ENCODE peak calls at places on chromosomes 11 and 22, in eight cellular contexts. L is upper lobe of right lung; Y is CD4-positive, alpha-beta memory T cell; A is PC-3; U is fibroblast of lung; I is right cardiac atrium; T is neuronal stem cell; O is psoas muscle. P is an unnamed sample. For H3K9me3 and H3K4me1, the result is how much of the 10 kb centered on the place peaks cover.

GRCh38 chr11:3221408-3222002 is 2.9 kb upstream of the MRGPRG start:
- DNase-seq in L (no peak), Y (no peak), A (no peak), U (no peak), I (peak), T (no peak), O (no peak), P (no peak)

GRCh38 chr22:20436309-20437252 is 1.0 kb downstream of the SCARF2 start:
- DNase-seq in L (peak), Y (peak), A (no peak), U (peak), I (peak), T (peak), O (no peak), P (no peak)

GRCh38 chr22:19641254-19641982 is 72.9 kb upstream of the SEPTIN5 start:
- DNase-seq in L (no peak), Y (no peak), A (peak), U (no peak), I (no peak), T (peak), O (no peak), P (no peak)

GRCh38 chr22:46547883-46548244 is 10.4 kb upstream of the CELSR1 start:
- DNase-seq in L (no peak), Y (no peak), A (peak), U (peak), I (peak), T (no peak), O (peak), P (no peak)

GRCh38 chr11:113314389-113315301 is at the start of gene TTC12:
- DNase-seq in L (peak), Y (peak), A (peak), U (peak), I (peak), T (peak), O (peak), P (peak)

GRCh38 chr11:12086271-12087074 is 23.9 kb upstream of the MICAL2 start:
- DNase-seq in L (peak), Y (no peak), A (peak), U (peak), I (peak), T (no peak), O (peak), P (peak)

GRCh38 chr22:36191106-36191836 is 10.3 kb downstream of the APOL4 start:
- DNase-seq in L (no peak), Y (no peak), A (no peak), U (peak), I (peak), T (no peak), O (peak), P (no peak)

GRCh38 chr11:129460714-129461113 is 85.1 kb downstream of the BARX2 start:
- DNase-seq in L (no peak), Y (no peak), A (no peak), U (no peak), I (no peak), T (no peak), O (no peak), P (no peak)

GRCh38 chr11:15938983-15939382 is 417.4 kb downstream of the SOX6 start:
- DNase-seq in L (no peak), Y (no peak), A (no peak), U (no peak), I (no peak), T (no peak), O (no peak), P (no peak)

GRCh38 chr22:47009304-47010101 is 247.1 kb downstream of the TBC1D22A start:
- DNase-seq in L (peak), Y (no peak), A (no peak), U (no peak), I (no peak), T (no peak), O (no peak), P (no peak)

GRCh38 chr11:85946221-85946620 is 91.0 kb downstream of the CCDC83 start:
- DNase-seq in L (no peak), Y (no peak), A (peak), U (no peak), I (no peak), T (no peak), O (no peak), P (no peak)

GRCh38 chr22:27416553-27417427 is 384.8 kb downstream of the MN1 start:
- DNase-seq in L (no peak), Y (no peak), A (peak), U (peak), I (no peak), T (no peak), O (no peak), P (no peak)

GRCh38 chr11:67320011-67320410 is 16.7 kb downstream of the SSH3 start:
- DNase-seq in L (no peak), Y (no peak), A (peak), U (no peak), I (no peak), T (no peak), O (no peak), P (no peak)

GRCh38 chr11:22668005-22668796 is 1.8 kb downstream of the GAS2 start:
- DNase-seq in L (no peak), Y (no peak), A (no peak), U (no peak), I (no peak), T (no peak), O (no peak), P (no peak)

GRCh38 chr11:15580775-15581095 is 466.0 kb downstream of the INSC start:
- DNase-seq in L (no peak), Y (no peak), A (no peak), U (no peak), I (no peak), T (no peak), O (no peak), P (no peak)

GRCh38 chr11:73647459-73648100 is 1.2 kb downstream of the PLEKHB1 start:
- DNase-seq in L (peak), Y (peak), A (peak), U (peak), I (peak), T (peak), O (peak), P (peak)

GRCh38 chr11:73645570-73645969 is 811 bp upstream of the PLEKHB1 start:
- DNase-seq in L (no peak), Y (no peak), A (no peak), U (no peak), I (no peak), T (no peak), O (no peak), P (no peak)

GRCh38 chr11:73648629-73649046 is 2.3 kb downstream of the PLEKHB1 start:
- DNase-seq in L (no peak), Y (no peak), A (no peak), U (no peak), I (no peak), T (no peak), O (no peak), P (no peak)

GRCh38 chr11:73649206-73649605 is 2.8 kb downstream of the PLEKHB1 start:
- DNase-seq in L (no peak), Y (no peak), A (no peak), U (no peak), I (no peak), T (no peak), O (no peak), P (no peak)

GRCh38 chr11:73645972-73646631 is at the start of gene PLEKHB1:
- DNase-seq in L (no peak), Y (no peak), A (no peak), U (no peak), I (peak), T (peak), O (no peak), P (no peak)
- H3K27ac ChIP-seq in L (no peak), Y (peak), A (no peak), U (no peak), I (no peak), T (peak), O (no peak), P (no peak)

GRCh38 chr11:58856806-58857205 is 12.3 kb upstream of the GLYATL2 start:
- DNase-seq in L (no peak), Y (no peak), A (no peak), U (no peak), I (no peak), T (no peak), O (no peak), P (no peak)

GRCh38 chr11:58864335-58864734 is 19.8 kb upstream of the GLYATL2 start:
- DNase-seq in L (no peak), Y (no peak), A (no peak), U (no peak), I (no peak), T (no peak), O (no peak), P (no peak)

GRCh38 chr11:58866788-58867187 is 22.3 kb upstream of the GLYATL2 start:
- DNase-seq in L (no peak), Y (no peak), A (no peak), U (no peak), I (no peak), T (no peak), O (no peak), P (no peak)

GRCh38 chr11:58863697-58864096 is 19.2 kb upstream of the GLYATL2 start:
- DNase-seq in L (no peak), Y (no peak), A (no peak), U (no peak), I (no peak), T (no peak), O (no peak), P (no peak)

DNA sequence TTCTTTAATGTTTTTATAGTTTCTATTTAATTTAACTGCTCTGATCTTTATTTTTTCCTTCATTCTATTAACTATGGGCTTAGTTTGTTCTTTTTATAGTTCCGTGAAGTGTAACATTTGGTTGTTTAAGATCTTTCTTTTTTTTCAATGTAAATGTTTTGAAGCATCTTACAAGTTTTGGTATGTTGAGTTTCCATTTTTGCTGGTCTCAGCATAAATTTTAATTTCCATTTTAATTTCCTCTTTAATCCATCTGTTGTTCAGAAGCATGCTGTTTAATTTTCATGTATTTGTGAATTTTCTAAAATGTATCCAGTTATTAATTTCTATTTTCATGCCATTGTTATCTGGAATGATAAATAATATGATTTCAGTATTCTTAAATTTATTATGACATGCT is 17.0 kb upstream of the GLYATL2 start:
- DNase-seq in L (no peak), Y (no peak), A (no peak), U (no peak), I (no peak), T (no peak), O (no peak), P (no peak)
- H3K9me3 ChIP-seq in L (under half), Y (under half), A (under half), U (under half), I (under half), T (under half), O (under half), P (under half)

DNA sequence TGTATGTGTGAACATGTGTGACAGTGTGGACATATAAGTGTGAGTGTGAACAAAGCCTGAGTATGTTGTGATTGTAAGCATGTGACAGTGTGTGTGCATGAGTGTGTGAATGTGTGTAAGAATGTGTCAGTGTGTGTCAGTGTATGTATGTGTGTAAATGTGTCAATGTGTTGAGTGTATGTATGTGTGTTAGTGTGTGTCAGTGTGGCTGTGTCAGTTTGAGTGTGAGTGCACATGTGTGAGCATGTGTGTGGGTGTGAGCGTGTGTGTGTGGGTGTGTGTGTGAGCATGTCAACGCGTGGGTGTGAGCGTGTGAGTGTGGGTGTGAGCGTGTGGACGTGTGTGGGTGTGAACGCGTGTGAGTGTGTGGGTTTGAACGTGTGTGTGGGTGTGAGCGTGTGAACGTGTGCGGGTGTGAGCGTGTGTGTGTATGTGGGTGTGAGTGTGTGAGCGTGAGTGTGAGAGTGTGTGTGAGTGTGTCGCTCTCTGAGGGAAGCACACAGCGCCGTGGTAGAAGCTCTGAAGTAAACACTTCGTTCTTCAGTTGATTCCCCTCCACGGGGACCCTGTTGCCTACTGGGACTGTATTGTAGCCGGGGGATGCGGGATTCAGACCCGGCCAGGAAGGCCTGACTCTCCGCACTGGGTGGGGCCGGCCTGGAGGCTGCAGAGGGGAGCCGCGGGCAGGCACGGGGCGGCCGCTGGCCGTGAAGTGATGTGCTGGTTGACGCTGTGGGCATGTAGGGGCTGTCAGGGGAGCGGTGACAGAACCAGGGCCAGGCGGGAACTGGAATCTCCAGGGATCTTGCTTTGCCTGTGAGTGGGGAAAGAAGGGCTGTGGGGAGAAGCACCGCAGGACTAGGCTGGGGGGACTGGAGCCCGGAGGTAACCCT is 21.1 kb downstream of the RPS6KA4 start:
- DNase-seq in L (no peak), Y (no peak), A (no peak), U (no peak), I (no peak), T (no peak), O (no peak), P (no peak)
- H3K4me1 ChIP-seq in L (under half), Y (under half), A (under half), U (under half), I (under half), T (under half), O (under half), P (under half)

DNA sequence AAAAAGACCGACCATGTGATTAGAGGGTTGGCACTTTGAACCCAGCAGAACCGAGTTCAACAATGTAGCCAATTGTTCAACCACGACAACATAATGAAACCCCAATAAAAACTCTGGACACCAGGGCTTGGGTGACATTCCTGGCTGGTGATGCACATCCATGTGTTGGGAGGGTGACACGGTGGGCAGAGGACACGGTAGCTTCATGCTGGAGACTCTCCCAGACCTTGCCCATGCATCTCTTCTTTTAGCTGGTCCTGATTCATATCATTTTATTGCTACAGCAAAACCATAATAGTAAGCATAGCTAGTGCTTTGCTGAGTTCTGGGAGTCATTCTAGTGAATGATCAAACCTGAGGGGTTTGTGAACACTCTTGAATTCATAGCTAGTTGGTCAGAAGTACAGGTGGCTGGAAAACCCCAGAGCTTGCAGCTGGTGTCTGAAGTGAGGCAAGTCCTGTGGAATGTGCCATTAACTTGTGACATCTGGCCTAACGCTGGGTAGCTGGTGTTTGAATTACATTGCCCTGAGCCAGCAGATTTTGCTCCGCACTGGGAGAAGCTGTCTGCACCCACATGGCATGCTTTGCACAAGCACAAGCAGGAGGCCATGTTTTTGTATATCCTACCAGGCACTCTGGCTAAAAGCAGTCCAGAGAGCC is 14.0 kb downstream of the RPUSD4 start:
- DNase-seq in L (no peak), Y (no peak), A (no peak), U (peak), I (no peak), T (no peak), O (peak), P (no peak)
- H3K27ac ChIP-seq in L (no peak), Y (no peak), A (no peak), U (no peak), I (no peak), T (no peak), O (peak), P (peak)

GRCh38 chr22:49642741-49643140 is 184.9 kb downstream of the BRD1 start:
- DNase-seq in L (no peak), Y (no peak), A (no peak), U (no peak), I (peak), T (no peak), O (no peak), P (no peak)

GRCh38 chr22:49641770-49642313 is 185.8 kb downstream of the BRD1 start:
- DNase-seq in L (no peak), Y (no peak), A (no peak), U (no peak), I (peak), T (no peak), O (no peak), P (no peak)

GRCh38 chr22:49643466-49643865 is 184.2 kb downstream of the BRD1 start:
- DNase-seq in L (no peak), Y (no peak), A (no peak), U (no peak), I (no peak), T (no peak), O (no peak), P (no peak)

GRCh38 chr22:49643998-49644397 is 183.7 kb downstream of the BRD1 start:
- DNase-seq in L (no peak), Y (no peak), A (no peak), U (no peak), I (peak), T (no peak), O (no peak), P (no peak)

GRCh38 chr22:49642331-49642730 is 185.3 kb downstream of the BRD1 start:
- DNase-seq in L (no peak), Y (no peak), A (peak), U (no peak), I (peak), T (no peak), O (no peak), P (no peak)
- H3K9me3 ChIP-seq in L (under half), Y (under half), A (under half), U (under half), I (under half), T (under half), O (under half), P (under half)

P was measured in Panc1.